ENCODE peak calls at places on chromosomes 11 and 22, in nine cellular contexts. Z is CD8-positive, alpha-beta memory T cell; U is GM18507; I is NCI-H1092; A is effector CD4-positive, alpha-beta T cell; E is fibroblast of gingiva; M is AG09309; W is WTC11; Q is GM13977. T is an unnamed sample.

GRCh38 chr11:7341551-7341950 is 89.8 kb downstream of the SYT9 start:
- DNase-seq in A (no peak), Q (no peak), E (no peak), W (no peak), I (no peak), M (no peak), Z (no peak), U (no peak), T (no peak)

GRCh38 chr11:77151804-77152513 is 23.9 kb downstream of the MYO7A start:
- DNase-seq in W (no peak), I (peak; percentile 38), Z (peak; percentile 17), A (peak; percentile 20), Q (no peak), E (no peak), M (no peak), U (no peak), T (no peak)

GRCh38 chr11:110787680-110788079 is 75.4 kb upstream of the ARHGAP20 start:
- DNase-seq in M (no peak), A (no peak), Z (no peak), E (no peak), I (no peak), W (no peak), Q (no peak), U (no peak), T (no peak)

GRCh38 chr11:115980747-115981475 is 476.7 kb upstream of the CADM1 start:
- DNase-seq in W (no peak), E (no peak), A (no peak), M (no peak), I (no peak), U (no peak), Q (no peak), Z (no peak), T (no peak)

GRCh38 chr11:130448416-130449068 is at the start of gene ADAMTS15:
- DNase-seq in I (peak; percentile 34), Z (no peak), Q (peak; percentile 69), W (peak; percentile 91), E (peak; percentile 87), M (no peak), U (no peak), A (no peak), T (peak; percentile 88)

GRCh38 chr22:50676211-50676636 is 3.6 kb downstream of the SHANK3 start:
- DNase-seq in E (no peak), I (no peak), Z (no peak), Q (no peak), M (no peak), U (no peak), W (no peak), A (no peak), T (no peak)

GRCh38 chr11:72380132-72380503 is 54.2 kb downstream of the CLPB start:
- DNase-seq in W (no peak), U (no peak), Z (no peak), Q (no peak), A (no peak), M (no peak), I (no peak), E (no peak), T (no peak)

GRCh38 chr11:2687782-2688191 is 12.0 kb downstream of the KCNQ1OT1 start:
- DNase-seq in E (no peak), I (no peak), Q (no peak), U (no peak), Z (no peak), M (no peak), W (peak; percentile 31), A (no peak), T (no peak)

GRCh38 chr22:33512961-33513360 is 407.3 kb downstream of the LARGE1 start:
- DNase-seq in U (no peak), Z (no peak), M (no peak), E (no peak), I (no peak), W (no peak), A (no peak), Q (no peak), T (no peak)

GRCh38 chr22:40714514-40714966 is 35.3 kb downstream of the MCHR1 start:
- DNase-seq in Z (no peak), U (no peak), A (no peak), E (no peak), Q (no peak), W (peak; percentile 59), I (no peak), M (no peak), T (no peak)

GRCh38 chr11:35135222-35135621 is 3.7 kb upstream of the CD44 start:
- DNase-seq in W (no peak), E (no peak), A (no peak), U (no peak), Q (no peak), M (no peak), Z (no peak), I (no peak), T (no peak)

GRCh38 chr11:16857186-16857585 is 118.7 kb downstream of the C11orf58 start:
- DNase-seq in I (no peak), Z (no peak), U (no peak), Q (no peak), M (no peak), A (no peak), W (no peak), E (no peak), T (no peak)

GRCh38 chr11:69013009-69013951 is at the start of gene MRGPRF:
- DNase-seq in U (no peak), E (peak; percentile 95), I (no peak), W (peak; percentile 66), Q (peak; percentile 39), A (no peak), Z (no peak), M (peak; percentile 64), T (peak; percentile 89)

GRCh38 chr11:48079602-48080001 is 99.2 kb downstream of the PTPRJ start:
- DNase-seq in A (no peak), E (no peak), W (no peak), I (no peak), U (no peak), M (no peak), Z (no peak), Q (no peak), T (no peak)

GRCh38 chr11:131064373-131064991 is 148.2 kb upstream of the SNX19 start:
- DNase-seq in I (peak; percentile 40), M (peak; percentile 23), Q (peak; percentile 71), A (no peak), U (peak; percentile 35), W (peak; percentile 91), E (peak; percentile 44), Z (no peak), T (peak; percentile 55)

GRCh38 chr11:2348986-2349385 is 28.1 kb upstream of the CD81 start:
- DNase-seq in U (no peak), W (no peak), I (no peak), Q (no peak), Z (no peak), A (no peak), E (peak; percentile 76), M (no peak), T (peak; percentile 18)

GRCh38 chr11:128889657-128890213 is 1.4 kb upstream of the KCNJ5 start:
- DNase-seq in Z (no peak), A (no peak), M (no peak), U (no peak), E (no peak), Q (no peak), W (no peak), I (no peak), T (no peak)

T was measured in fibroblast of the conjunctiva.